ENCODE peak calls at places on chromosomes 16 and 17, in five cellular contexts. L is esophagus squamous epithelium, X is fibroblast of lung, Q is kidney, K is uterus. R is an unnamed sample.
A peak's percentile ranks its signal among the peaks of the same experiment; 100 is the strongest.

GRCh38 chr17:40415390-40415789 is 2.3 kb downstream of the TOP2A start:
- DNase-seq in X (peak; percentile 74), L (no peak), K (no peak), Q (no peak), R (no peak)

GRCh38 chr16:30490210-30490609 is 17.7 kb downstream of the ITGAL start:
- DNase-seq in K (no peak), L (no peak), X (no peak), Q (no peak), R (no peak)

GRCh38 chr16:54694651-54695050 is 236.0 kb upstream of the IRX5 start:
- DNase-seq in Q (no peak), L (no peak), X (no peak), K (no peak), R (no peak)

GRCh38 chr16:22659933-22660332 is 149.2 kb downstream of the NPIPB5 start:
- DNase-seq in Q (no peak), K (no peak), X (no peak), L (no peak), R (no peak)

GRCh38 chr16:66996324-66996982 is 8.1 kb downstream of the CES4A start:
- DNase-seq in K (peak; percentile 76), X (peak; percentile 92), L (no peak), Q (peak; percentile 85), R (no peak)

GRCh38 chr17:15914400-15915165 is 30.3 kb upstream of the ADORA2B start:
- DNase-seq in L (no peak), Q (no peak), K (no peak), X (peak; percentile 22), R (no peak)

GRCh38 chr16:52912565-52913173 is 140.0 kb downstream of the CHD9NB start:
- DNase-seq in X (peak; percentile 66), Q (no peak), L (no peak), K (no peak), R (no peak)

GRCh38 chr17:37092041-37092440 is 143.3 kb downstream of the AATF start:
- DNase-seq in Q (no peak), X (no peak), L (no peak), K (no peak), R (no peak)

GRCh38 chr17:51083976-51084375 is 36.7 kb downstream of the SPAG9 start:
- DNase-seq in X (no peak), Q (no peak), K (no peak), L (no peak), R (no peak)

GRCh38 chr17:78252111-78252634 is 20.7 kb downstream of the TMEM235 start:
- DNase-seq in X (no peak), Q (no peak), L (no peak), K (no peak), R (peak; percentile 80)

GRCh38 chr17:68580236-68580903 is 20.8 kb downstream of the FAM20A start:
- DNase-seq in K (peak; percentile 54), X (peak; percentile 95), L (no peak), Q (no peak), R (no peak)

GRCh38 chr17:17159571-17159970 is 46.6 kb downstream of the PLD6 start:
- DNase-seq in K (no peak), Q (no peak), L (no peak), X (no peak), R (no peak)

GRCh38 chr17:48559609-48560451 is 14.9 kb upstream of the HOXB2 start:
- DNase-seq in X (peak; percentile 90), L (no peak), K (no peak), Q (no peak), R (no peak)

GRCh38 chr17:57966875-57967274 is 11.7 kb upstream of the CUEDC1 start:
- DNase-seq in K (no peak), L (no peak), Q (no peak), X (no peak), R (no peak)

GRCh38 chr16:25868041-25868600 is 176.4 kb downstream of the HS3ST4 start:
- DNase-seq in X (no peak), K (no peak), Q (no peak), L (no peak), R (no peak)

GRCh38 chr16:17101646-17102045 is 369.1 kb downstream of the XYLT1 start:
- DNase-seq in Q (no peak), K (no peak), L (no peak), X (no peak), R (no peak)

GRCh38 chr16:74438492-74438979 is 17.3 kb upstream of the CLEC18B start:
- DNase-seq in L (no peak), X (no peak), Q (no peak), K (no peak), R (no peak)

GRCh38 chr17:30093463-30094147 is 23.0 kb upstream of the NSRP1 start:
- DNase-seq in L (no peak), Q (no peak), X (peak; percentile 61), K (no peak), R (no peak)

GRCh38 chr17:74780443-74781238 is 4.5 kb upstream of the NAT9 start:
- DNase-seq in Q (no peak), X (peak; percentile 21), L (no peak), K (no peak), R (no peak)

GRCh38 chr17:56373981-56374380 is 219.5 kb upstream of the NOG start:
- DNase-seq in Q (no peak), K (no peak), X (no peak), L (no peak), R (no peak)

GRCh38 chr16:55948230-55948629 is 73.1 kb upstream of the CES5A start:
- DNase-seq in X (no peak), L (no peak), Q (no peak), K (no peak), R (no peak)

GRCh38 chr17:39673335-39674081 is 5.3 kb downstream of the PNMT start:
- DNase-seq in X (no peak), K (no peak), Q (peak; percentile 58), L (no peak), R (no peak)

GRCh38 chr17:8345951-8346665 is 6.5 kb downstream of the ODF4 start:
- DNase-seq in Q (no peak), K (no peak), X (no peak), L (no peak), R (no peak)

GRCh38 chr17:55208078-55208812 is 56.5 kb upstream of the HLF start:
- DNase-seq in Q (no peak), L (no peak), K (no peak), X (no peak), R (no peak)

GRCh38 chr16:75591001-75591852 is 25.0 kb downstream of the GABARAPL2 start:
- DNase-seq in Q (no peak), L (no peak), X (peak; percentile 67), K (peak; percentile 77), R (no peak)
- TF ChIP-seq CTCF in Q (no peak), L (no peak), X (no peak), K (no peak), R (peak; percentile 43)

GRCh38 chr17:75853410-75853809 is 1.7 kb downstream of the WBP2 start:
- DNase-seq in L (no peak), K (no peak), Q (no peak), X (no peak), R (no peak)

GRCh38 chr17:75848523-75849303 is 4.5 kb upstream of the UNC13D start:
- DNase-seq in K (peak; percentile 83), Q (peak; percentile 87), X (peak; percentile 47), L (no peak), R (no peak)

GRCh38 chr17:75849724-75850123 is 5.4 kb downstream of the WBP2 start:
- DNase-seq in K (no peak), X (no peak), L (no peak), Q (no peak), R (no peak)

GRCh38 chr17:75849304-75849695 is 5.1 kb upstream of the UNC13D start:
- DNase-seq in K (no peak), L (no peak), Q (no peak), X (no peak), R (no peak)

GRCh38 chr17:75850928-75851692 is 4.0 kb downstream of the WBP2 start:
- DNase-seq in K (no peak), Q (no peak), L (no peak), X (no peak), R (no peak)
- TF ChIP-seq CTCF in K (no peak), Q (no peak), L (no peak), X (no peak), R (no peak)

DNA sequence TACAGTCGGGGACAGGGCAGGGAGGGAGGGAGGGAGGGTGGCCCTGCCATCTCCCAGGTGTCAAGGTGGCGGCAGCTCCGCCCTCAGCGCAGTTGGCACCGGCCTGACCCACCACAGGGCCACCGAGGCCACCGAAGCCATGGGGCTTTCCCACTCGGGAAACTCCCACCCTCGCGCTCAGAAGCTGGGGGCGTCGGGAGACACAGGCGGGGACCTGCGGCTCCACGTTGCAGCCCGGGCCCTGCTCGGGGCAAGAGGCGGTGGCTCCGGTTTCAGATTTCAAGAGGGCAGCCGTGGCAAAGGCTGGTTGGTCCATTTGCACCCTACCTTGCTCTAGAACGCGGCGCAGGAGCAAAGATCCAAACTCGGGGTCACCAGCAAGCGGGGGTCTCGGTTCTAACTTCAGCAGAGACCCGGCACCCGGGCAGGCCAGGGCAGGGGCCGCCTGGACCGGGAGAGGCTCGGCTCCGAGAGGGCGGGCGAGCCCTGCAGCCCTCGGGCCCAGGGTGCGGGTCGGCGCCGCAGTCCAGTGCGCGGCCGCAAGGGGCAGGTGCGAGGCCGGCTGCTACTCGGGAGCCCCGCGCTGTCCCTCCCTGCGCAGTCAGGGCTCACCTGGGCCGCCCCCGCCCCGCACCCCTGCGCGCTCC is 412 bp downstream of the CYB561 start:
- DNase-seq in Q (peak; percentile 87), L (no peak), X (no peak), K (no peak), R (no peak)
- TF ChIP-seq CTCF in Q (peak; percentile 56), L (peak; percentile 38), X (peak; percentile 16), K (peak; percentile 58), R (peak; percentile 77)

DNA sequence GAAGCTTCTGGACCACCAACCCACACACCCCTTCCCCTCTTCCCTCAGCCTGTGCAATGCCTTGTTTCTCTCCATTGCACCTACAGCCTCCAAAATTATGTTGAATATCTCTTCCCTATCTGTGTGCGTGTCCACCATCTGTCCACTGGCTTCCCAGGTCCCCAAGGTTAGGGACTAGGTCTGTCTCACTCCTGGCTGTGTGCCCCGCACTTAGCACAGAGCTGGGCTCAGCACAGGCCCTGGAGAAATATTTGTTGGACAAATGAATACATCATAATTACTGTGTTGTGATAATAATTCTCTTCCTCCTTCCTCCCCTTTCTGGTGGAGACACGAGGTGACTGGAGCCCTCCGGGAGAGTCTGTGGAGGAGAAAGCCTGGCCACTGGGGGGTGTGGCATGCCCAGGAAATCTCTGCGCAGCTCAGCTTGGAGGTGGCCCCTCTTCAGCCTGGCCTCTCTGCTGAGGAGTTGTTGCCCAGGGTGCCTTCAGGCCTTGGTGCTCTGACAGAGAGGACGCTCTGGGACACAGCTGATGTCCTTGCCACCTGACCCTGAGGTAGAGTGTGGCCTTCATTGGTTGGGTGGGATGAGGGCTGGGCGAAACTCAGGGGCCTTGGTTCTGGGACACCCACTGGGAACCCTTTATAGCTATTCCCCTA is 3.3 kb upstream of the BRD7 start:
- DNase-seq in X (peak; percentile 21), Q (no peak), L (no peak), K (no peak), R (no peak)
- TF ChIP-seq CTCF in X (peak; percentile 23), Q (no peak), L (no peak), K (peak; percentile 11), R (peak; percentile 76)